ENCODE peak calls at places on chromosomes 11 and 22, in ten cellular contexts. R, W, B, X, F, U, L, K, M and C are unnamed samples.

GRCh38 chr22:46907578-46908215 is 145.2 kb downstream of the TBC1D22A start:
- DNase-seq in R (no peak), W (no peak), B (no peak), X (no peak), F (no peak), U (no peak), L (no peak), K (no peak), M (no peak), C (no peak)

GRCh38 chr22:36853407-36854099 is 7.3 kb upstream of the NCF4 start:
- DNase-seq in R (peak; percentile 40), W (peak; percentile 75), B (peak; percentile 43), X (peak; percentile 60), F (peak; percentile 17), U (peak; percentile 76), L (peak; percentile 40), K (no peak), M (peak; percentile 61), C (peak; percentile 22)

GRCh38 chr11:110425751-110426545 is 3.8 kb upstream of the FDX1 start:
- DNase-seq in R (no peak), W (no peak), B (peak; percentile 93), X (peak; percentile 48), F (no peak), U (no peak), L (no peak), K (no peak), M (no peak), C (peak; percentile 45)

GRCh38 chr11:126312903-126313460 is 9.1 kb downstream of the DCPS start:
- DNase-seq in R (no peak), W (peak; percentile 52), B (no peak), X (no peak), F (no peak), U (peak; percentile 32), L (no peak), K (no peak), M (no peak), C (no peak)

GRCh38 chr22:37623075-37624016 is 14.7 kb downstream of the GGA1 start:
- DNase-seq in R (no peak), W (peak; percentile 69), B (peak; percentile 77), X (peak; percentile 70), F (no peak), U (peak; percentile 76), L (no peak), K (peak; percentile 74), M (peak; percentile 32), C (no peak)

GRCh38 chr11:71443736-71444410 is 4.3 kb downstream of the DHCR7 start:
- DNase-seq in R (no peak), W (no peak), B (no peak), X (no peak), F (no peak), U (no peak), L (no peak), K (no peak), M (no peak), C (no peak)

GRCh38 chr11:67646535-67647336 is 3.8 kb downstream of the ACY3 start:
- DNase-seq in R (no peak), W (peak; percentile 66), B (no peak), X (no peak), F (no peak), U (peak; percentile 79), L (no peak), K (peak; percentile 11), M (no peak), C (no peak)

GRCh38 chr11:11472096-11472495 is 119.0 kb upstream of the CSNK2A3 start:
- DNase-seq in R (no peak), W (no peak), B (no peak), X (no peak), F (no peak), U (no peak), L (no peak), K (no peak), M (no peak), C (no peak)

GRCh38 chr22:20117656-20118571 is 888 bp upstream of the TRMT2A start:
- DNase-seq in R (no peak), W (no peak), B (peak; percentile 61), X (peak; percentile 25), F (no peak), U (peak; percentile 30), L (no peak), K (peak; percentile 67), M (no peak), C (no peak)

GRCh38 chr11:60924906-60925684 is 835 bp downstream of the TMEM132A start:
- DNase-seq in R (no peak), W (no peak), B (no peak), X (no peak), F (no peak), U (no peak), L (no peak), K (no peak), M (no peak), C (no peak)

GRCh38 chr11:101476186-101476585 is 107.6 kb downstream of the TRPC6 start:
- DNase-seq in R (no peak), W (no peak), B (no peak), X (no peak), F (no peak), U (no peak), L (no peak), K (no peak), M (no peak), C (no peak)

GRCh38 chr11:130220311-130221030 is 60.9 kb downstream of the ST14 start:
- DNase-seq in R (no peak), W (no peak), B (no peak), X (no peak), F (no peak), U (no peak), L (no peak), K (no peak), M (no peak), C (no peak)

GRCh38 chr11:14499178-14499559 is 442 bp downstream of the COPB1 start:
- DNase-seq in R (no peak), W (peak; percentile 55), B (peak; percentile 31), X (peak; percentile 28), F (no peak), U (peak; percentile 53), L (peak; percentile 22), K (peak; percentile 60), M (peak; percentile 19), C (no peak)

GRCh38 chr22:42547562-42547961 is 6.2 kb upstream of the SERHL2 start:
- DNase-seq in R (no peak), W (no peak), B (no peak), X (no peak), F (no peak), U (no peak), L (no peak), K (no peak), M (no peak), C (no peak)
- TF ChIP-seq CTCF in R (no peak), W (no peak), B (no peak), X (no peak), F (no peak), U (no peak), L (no peak), K (no peak), M (no peak), C (no peak)

DNA sequence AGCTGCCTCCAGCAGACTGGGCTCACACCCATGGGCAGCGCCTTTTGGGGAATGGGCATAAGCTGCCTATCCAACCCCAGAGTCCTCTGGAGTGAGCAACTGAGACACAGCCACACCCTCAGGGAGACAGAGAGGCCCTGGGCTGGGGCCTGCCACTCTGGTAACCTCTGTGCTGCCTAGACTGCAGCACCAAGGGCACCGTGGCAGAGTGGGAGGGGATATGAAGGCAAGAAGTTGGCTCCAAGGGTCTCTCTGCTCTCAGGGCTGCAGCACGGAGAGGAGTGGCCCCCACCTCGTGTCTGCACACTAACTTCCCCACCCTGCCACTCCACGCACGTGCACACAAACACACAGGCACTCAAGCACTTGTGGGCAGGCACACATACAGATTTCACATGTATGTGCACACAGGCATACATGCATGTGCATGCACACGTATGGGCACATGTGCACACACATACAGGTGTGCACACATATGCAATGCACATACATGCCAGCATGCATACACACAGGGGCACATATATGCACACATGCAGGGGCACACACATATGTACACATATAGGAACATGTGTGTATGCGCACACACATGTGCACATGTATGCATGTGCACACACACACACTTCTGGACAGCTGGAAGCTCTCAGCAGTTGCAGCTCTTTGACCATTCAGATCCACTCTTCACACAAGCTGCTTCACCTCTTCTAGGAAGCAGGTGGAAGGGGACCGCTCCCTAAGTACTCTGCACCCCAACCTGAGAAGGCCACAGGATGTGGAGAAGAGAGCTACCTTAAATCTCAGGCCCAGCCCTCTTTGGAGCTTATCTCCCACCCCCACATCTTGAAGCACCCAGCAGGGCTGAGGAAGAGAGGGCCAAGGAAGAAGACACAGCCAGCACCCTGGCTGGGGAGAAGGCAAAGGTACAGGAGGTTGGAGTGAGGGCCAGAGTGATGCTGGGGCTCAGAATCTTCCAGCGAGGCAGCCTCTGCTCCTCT is 4.3 kb downstream of the IGSF9B start:
- DNase-seq in R (no peak), W (no peak), B (no peak), X (no peak), F (no peak), U (no peak), L (no peak), K (no peak), M (no peak), C (no peak)
- H3K4me3 ChIP-seq in R (no peak overlapping the region), W (no peak overlapping the region), B (no peak overlapping the region), X (no peak overlapping the region), F (no peak overlapping the region), U (no peak overlapping the region), L (no peak overlapping the region), K (no peak overlapping the region), M (no peak overlapping the region), C (no peak overlapping the region)

GRCh38 chr11:76838422-76839068 is 22.2 kb upstream of the ACER3 start:
- DNase-seq in R (no peak), W (peak; percentile 25), B (peak; percentile 48), X (peak; percentile 48), F (no peak), U (no peak), L (no peak), K (no peak), M (peak; percentile 55), C (no peak)
- TF ChIP-seq CTCF in R (peak; percentile 57), W (no peak), B (peak; percentile 20), X (peak; percentile 44), F (no peak), U (no peak), L (no peak), K (no peak), M (peak; percentile 34), C (peak; percentile 45)

GRCh38 chr11:73981051-73981805 is 1.4 kb downstream of the UCP2 start:
- DNase-seq in R (no peak), W (no peak), B (no peak), X (no peak), F (no peak), U (no peak), L (no peak), K (no peak), M (no peak), C (no peak)

GRCh38 chr11:73978576-73979086 is 4.0 kb downstream of the UCP2 start:
- DNase-seq in R (no peak), W (no peak), B (peak; percentile 45), X (no peak), F (no peak), U (no peak), L (no peak), K (no peak), M (no peak), C (no peak)

GRCh38 chr11:73982595-73982989 is at the start of gene UCP2:
- DNase-seq in R (no peak), W (no peak), B (peak; percentile 88), X (peak; percentile 64), F (no peak), U (peak; percentile 90), L (peak; percentile 68), K (peak; percentile 66), M (no peak), C (no peak)

GRCh38 chr11:73977856-73978519 is 4.7 kb downstream of the UCP2 start:
- DNase-seq in R (no peak), W (no peak), B (no peak), X (no peak), F (no peak), U (no peak), L (no peak), K (no peak), M (no peak), C (no peak)

GRCh38 chr11:73980001-73980960 is 2.4 kb downstream of the UCP2 start:
- DNase-seq in R (no peak), W (peak; percentile 83), B (peak; percentile 48), X (no peak), F (peak; percentile 45), U (peak; percentile 83), L (peak; percentile 56), K (no peak), M (no peak), C (no peak)
- H3K4me3 ChIP-seq in R (no peak overlapping the region), W (peak overlapping the region; percentile 53), B (no peak overlapping the region), X (no peak overlapping the region), F (no peak overlapping the region), U (no peak overlapping the region), L (no peak overlapping the region), K (no peak overlapping the region), M (peak overlapping the region; percentile 62), C (no peak overlapping the region)